ENCODE peak calls at places on chromosome 20, in ten cellular contexts. E is PC-9; N is cardiac septum; C is renal cortical epithelial cell; X is lower lobe of right lung; Y is H54; J is RPMI7951; T is NCI-H1092 treated with DMSO at 0.1 percent for 48 hours; Z is activated CD4-positive, alpha-beta T cell treated with anti-CD3 and anti-CD28 coated beads, Interleukin-2, amount 10 ng/mL, durations not matched to agents 7 days and 5 days; H is Caki2. P is an unnamed sample.

GRCh38 chr20:8043687-8044278 is 24.2 kb upstream of the TMX4 start:
- DNase-seq in E (peak), N (no peak), C (peak), X (no peak), Y (no peak), J (peak), T (peak), Z (peak), H (peak), P (peak)

GRCh38 chr20:33635341-33635740 is 26.8 kb upstream of the C20orf144 start:
- DNase-seq in E (no peak), N (no peak), C (no peak), X (no peak), Y (no peak), J (no peak), T (no peak), Z (no peak), H (no peak), P (no peak)

GRCh38 chr20:60812561-60812960 is 439.5 kb upstream of the CDH4 start:
- DNase-seq in E (no peak), N (no peak), C (no peak), X (no peak), Y (no peak), J (no peak), T (no peak), Z (no peak), H (no peak), P (no peak)

GRCh38 chr20:61487346-61488022 is 235.4 kb downstream of the CDH4 start:
- DNase-seq in E (no peak), N (no peak), C (no peak), X (no peak), Y (no peak), J (no peak), T (no peak), Z (no peak), H (no peak), P (no peak)

GRCh38 chr20:48404598-48404997 is 423.2 kb downstream of the PREX1 start:
- DNase-seq in E (no peak), N (peak), C (no peak), X (no peak), Y (no peak), J (no peak), T (no peak), Z (no peak), H (no peak), P (no peak)

GRCh38 chr20:1451092-1451491 is 15.6 kb downstream of the NSFL1C start:
- DNase-seq in E (no peak), N (no peak), C (no peak), X (no peak), Y (no peak), J (no peak), T (peak), Z (no peak), H (no peak), P (no peak)

GRCh38 chr20:35055445-35056276 is 36.9 kb downstream of the TRPC4AP start:
- DNase-seq in E (no peak), N (no peak), C (no peak), X (no peak), Y (no peak), J (no peak), T (no peak), Z (no peak), H (no peak), P (no peak)

GRCh38 chr20:33716498-33716897 is 3.6 kb downstream of the PXMP4 start:
- DNase-seq in E (no peak), N (no peak), C (no peak), X (no peak), Y (no peak), J (no peak), T (no peak), Z (no peak), H (no peak), P (no peak)

GRCh38 chr20:43549416-43550136 is 9.3 kb upstream of the SGK2 start:
- DNase-seq in E (no peak), N (no peak), C (no peak), X (no peak), Y (no peak), J (no peak), T (no peak), Z (no peak), H (no peak), P (no peak)

GRCh38 chr20:2699775-2700413 is 7.3 kb downstream of the EBF4 start:
- DNase-seq in E (no peak), N (no peak), C (no peak), X (no peak), Y (no peak), J (no peak), T (no peak), Z (no peak), H (no peak), P (no peak)

GRCh38 chr20:62606551-62607201 is 35.6 kb upstream of the SLCO4A1 start:
- DNase-seq in E (no peak), N (no peak), C (peak), X (no peak), Y (no peak), J (peak), T (peak), Z (no peak), H (no peak), P (peak)

GRCh38 chr20:58131111-58131510 is 97.3 kb downstream of the ANKRD60 start:
- DNase-seq in E (no peak), N (peak), C (no peak), X (no peak), Y (no peak), J (peak), T (no peak), Z (no peak), H (no peak), P (no peak)

GRCh38 chr20:17910828-17911294 is 57.7 kb downstream of the SNX5 start:
- DNase-seq in E (no peak), N (no peak), C (peak), X (no peak), Y (no peak), J (peak), T (no peak), Z (no peak), H (peak), P (no peak)

GRCh38 chr20:49344975-49345374 is 67.1 kb upstream of the ZNFX1 start:
- DNase-seq in E (peak), N (no peak), C (peak), X (no peak), Y (peak), J (peak), T (no peak), Z (no peak), H (peak), P (peak)

GRCh38 chr20:16613954-16614353 is 40.7 kb upstream of the KIF16B start:
- DNase-seq in E (no peak), N (no peak), C (no peak), X (no peak), Y (no peak), J (no peak), T (no peak), Z (no peak), H (no peak), P (no peak)

GRCh38 chr20:1302578-1303541 is 26.1 kb downstream of the SDCBP2 start:
- DNase-seq in E (no peak), N (no peak), C (peak), X (no peak), Y (peak), J (peak), T (no peak), Z (no peak), H (no peak), P (peak)

GRCh38 chr20:63955281-63955845 is 853 bp downstream of the UCKL1 start:
- DNase-seq in E (peak), N (no peak), C (peak), X (peak), Y (peak), J (peak), T (no peak), Z (peak), H (peak), P (no peak)

P was measured in SHP77.